ENCODE peak calls at places on chromosomes 7 and 10, in six cellular contexts. B, K, W, O, C and N are unnamed samples.

GRCh38 chr7:79009647-79010046 is 443.8 kb downstream of the MAGI2 start:
- DNase-seq in B (no peak), K (no peak), W (no peak), O (no peak), C (no peak), N (no peak)

GRCh38 chr10:131738396-131738735 is 162.4 kb upstream of the PPP2R2D start:
- DNase-seq in B (no peak), K (no peak), W (peak), O (no peak), C (no peak), N (no peak)

GRCh38 chr10:71220689-71221540 is 8.5 kb downstream of the UNC5B start:
- DNase-seq in B (no peak), K (no peak), W (no peak), O (no peak), C (no peak), N (no peak)

GRCh38 chr7:131424219-131424822 is 96.6 kb downstream of the MKLN1 start:
- DNase-seq in B (peak), K (peak), W (no peak), O (peak), C (no peak), N (peak)

GRCh38 chr7:75649462-75649861 is 89.3 kb downstream of the HIP1 start:
- DNase-seq in B (peak), K (no peak), W (peak), O (no peak), C (no peak), N (no peak)

GRCh38 chr7:5549096-5549896 is 125.7 kb upstream of the TNRC18 start:
- DNase-seq in B (peak), K (peak), W (no peak), O (peak), C (peak), N (peak)

GRCh38 chr7:5678295-5679046 is 103.0 kb downstream of the RNF216 start:
- DNase-seq in B (no peak), K (no peak), W (no peak), O (no peak), C (no peak), N (peak)

GRCh38 chr7:47427046-47427643 is 154.8 kb downstream of the TNS3 start:
- DNase-seq in B (no peak), K (no peak), W (no peak), O (no peak), C (no peak), N (no peak)

GRCh38 chr7:116138202-116138801 is 72.0 kb upstream of the TES start:
- DNase-seq in B (peak), K (peak), W (no peak), O (peak), C (peak), N (peak)

GRCh38 chr10:19730071-19730470 is 86.2 kb upstream of the PLXDC2 start:
- DNase-seq in B (no peak), K (no peak), W (no peak), O (no peak), C (no peak), N (no peak)

GRCh38 chr7:12249706-12250105 is 38.6 kb downstream of the TMEM106B start:
- DNase-seq in B (no peak), K (no peak), W (no peak), O (no peak), C (no peak), N (no peak)

GRCh38 chr7:44385384-44386138 is 60.2 kb upstream of the CAMK2B start:
- DNase-seq in B (no peak), K (no peak), W (peak), O (no peak), C (no peak), N (no peak)

GRCh38 chr10:69326692-69327091 is 48.4 kb downstream of the HK1 start:
- DNase-seq in B (no peak), K (no peak), W (no peak), O (no peak), C (no peak), N (no peak)

GRCh38 chr7:148708026-148708685 is 9.5 kb downstream of the CUL1 start:
- DNase-seq in B (no peak), K (no peak), W (no peak), O (no peak), C (no peak), N (peak)

GRCh38 chr10:50585921-50586739 is 37.6 kb downstream of the SGMS1 start:
- DNase-seq in B (peak), K (no peak), W (no peak), O (peak), C (peak), N (peak)

GRCh38 chr7:157518514-157519175 is 181.8 kb downstream of the DNAJB6 start:
- DNase-seq in B (no peak), K (no peak), W (no peak), O (no peak), C (no peak), N (no peak)

GRCh38 chr7:100432053-100432452 is 2.4 kb downstream of the MEPCE start:
- DNase-seq in B (no peak), K (no peak), W (no peak), O (no peak), C (no peak), N (no peak)

GRCh38 chr7:47970750-47971149 is 8.7 kb downstream of the HUS1 start:
- DNase-seq in B (no peak), K (no peak), W (no peak), O (no peak), C (no peak), N (no peak)

GRCh38 chr7:134710854-134711624 is 64.4 kb downstream of the BPGM start:
- DNase-seq in B (no peak), K (no peak), W (no peak), O (no peak), C (no peak), N (no peak)

GRCh38 chr10:15245530-15245929 is 77.0 kb upstream of the NMT2 start:
- DNase-seq in B (peak), K (peak), W (peak), O (peak), C (peak), N (peak)
- TF ChIP-seq CTCF in B (peak), K (peak), W (peak), O (peak), C (peak), N (peak)

DNA sequence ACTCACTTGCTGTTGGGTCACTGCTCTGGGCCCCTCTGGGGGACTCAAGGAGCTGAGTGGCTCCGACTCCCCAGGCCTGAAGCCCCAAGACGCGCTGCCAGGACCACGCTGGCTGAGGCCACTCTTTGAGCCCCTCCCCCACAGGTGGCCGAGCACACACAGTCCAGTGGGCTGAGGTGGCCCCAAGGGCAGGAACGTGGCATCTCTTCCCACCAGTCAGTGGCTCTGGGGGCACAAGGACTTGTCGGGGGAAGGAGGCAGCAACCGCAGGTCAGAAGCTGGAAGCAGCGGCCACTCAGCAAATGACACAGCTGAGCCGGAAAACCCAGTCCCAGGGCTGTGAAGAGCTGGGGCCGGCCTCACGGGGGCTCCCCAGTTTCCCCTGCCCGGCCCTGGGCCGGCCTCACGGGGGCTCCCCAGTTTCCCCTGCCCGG is 24.1 kb downstream of the GRIFIN start:
- DNase-seq in B (no peak), K (peak), W (peak), O (no peak), C (peak), N (peak)
- TF ChIP-seq MAX in B (no peak), K (no peak), W (no peak), O (no peak), C (peak), N (no peak)

GRCh38 chr10:27258492-27258837 is 17.9 kb upstream of the ACBD5 start:
- DNase-seq in B (no peak), K (no peak), W (no peak), O (no peak), C (no peak), N (no peak)
- H3K4me3 ChIP-seq in B (peak), K (peak), W (peak), O (no peak), C (no peak), N (no peak)

DNA sequence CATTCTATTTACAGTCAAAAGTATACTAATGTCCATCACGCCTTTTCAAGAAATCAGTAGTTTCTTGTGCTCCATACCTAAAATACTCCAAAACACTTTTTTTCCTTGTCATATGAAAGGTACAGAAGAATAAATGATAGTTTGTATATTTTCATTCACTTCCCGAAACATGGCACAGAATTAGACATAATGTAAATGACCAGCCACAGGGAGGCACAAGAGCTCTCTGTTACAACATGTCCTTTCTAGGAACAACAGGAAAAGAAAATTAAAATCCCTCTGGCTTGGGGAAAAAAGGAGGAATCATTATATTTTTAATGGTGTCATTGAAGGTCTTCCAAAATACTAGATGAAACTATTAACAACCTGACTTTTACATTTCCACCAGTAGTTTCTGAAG is 331.2 kb downstream of the ACTR3B start:
- DNase-seq in B (no peak), K (no peak), W (no peak), O (no peak), C (no peak), N (no peak)
- TF ChIP-seq CTCF in B (peak), K (no peak), W (no peak), O (peak), C (no peak), N (no peak)